ENCODE peak calls at places on chromosome 3, in four cellular contexts. One of them, this sample, is unnamed.

GRCh38 chr3:137542049-137542448 is 222.1 kb upstream of the SOX14 start:
- DNase-seq in HCT116: no peak
- DNase-seq in K562: no peak
- DNase-seq in HepG2: no peak
- DNase-seq in this sample: no peak

GRCh38 chr3:189822726-189823125 is 191.5 kb downstream of the TP63 start:
- DNase-seq in HCT116: no peak
- DNase-seq in K562: no peak
- DNase-seq in HepG2: no peak
- DNase-seq in this sample: no peak

GRCh38 chr3:44915702-44916438 is 41.5 kb downstream of the TGM4 start:
- DNase-seq in HCT116: no peak
- DNase-seq in K562: peak; percentile 28
- DNase-seq in HepG2: peak; percentile 20
- DNase-seq in this sample: no peak

GRCh38 chr3:178439504-178439903 is 96.7 kb upstream of the KCNMB2 start:
- DNase-seq in HCT116: no peak
- DNase-seq in K562: peak; percentile 20
- DNase-seq in HepG2: no peak
- DNase-seq in this sample: no peak

GRCh38 chr3:38039899-38040261 is 872 bp downstream of the DLEC1 start:
- DNase-seq in HCT116: no peak
- DNase-seq in K562: peak; percentile 63
- DNase-seq in HepG2: no peak
- DNase-seq in this sample: no peak

GRCh38 chr3:170909129-170909903 is 879 bp upstream of the EIF5A2 start:
- DNase-seq in HCT116: no peak
- DNase-seq in K562: no peak
- DNase-seq in HepG2: peak; percentile 69
- DNase-seq in this sample: no peak

GRCh38 chr3:179410317-179410716 is 41.0 kb downstream of the GNB4 start:
- DNase-seq in HCT116: no peak
- DNase-seq in K562: peak; percentile 8
- DNase-seq in HepG2: no peak
- DNase-seq in this sample: no peak

GRCh38 chr3:185420762-185421161 is 57.8 kb downstream of the MAP3K13 start:
- DNase-seq in HCT116: no peak
- DNase-seq in K562: no peak
- DNase-seq in HepG2: no peak
- DNase-seq in this sample: no peak

GRCh38 chr3:137759505-137759904 is 4.6 kb upstream of the SOX14 start:
- DNase-seq in HCT116: no peak
- DNase-seq in K562: no peak
- DNase-seq in HepG2: no peak
- DNase-seq in this sample: no peak

GRCh38 chr3:197398301-197398878 is 100.0 kb upstream of the DLG1 start:
- DNase-seq in HCT116: no peak
- DNase-seq in K562: no peak
- DNase-seq in HepG2: no peak
- DNase-seq in this sample: no peak

GRCh38 chr3:32436816-32437189 is 45.1 kb downstream of the CMTM7 start:
- DNase-seq in HCT116: no peak
- DNase-seq in K562: no peak
- DNase-seq in HepG2: no peak
- DNase-seq in this sample: no peak

GRCh38 chr3:15638891-15639262 is 37.3 kb downstream of the BTD start:
- DNase-seq in HCT116: no peak
- DNase-seq in K562: no peak
- DNase-seq in HepG2: no peak
- DNase-seq in this sample: no peak

GRCh38 chr3:30502051-30502741 is 104.2 kb upstream of the TGFBR2 start:
- DNase-seq in HCT116: no peak
- DNase-seq in K562: no peak
- DNase-seq in HepG2: no peak
- DNase-seq in this sample: no peak

GRCh38 chr3:8954938-8955763 is 8.1 kb downstream of the RAD18 start:
- DNase-seq in HCT116: no peak
- DNase-seq in K562: peak; percentile 39
- DNase-seq in HepG2: no peak
- DNase-seq in this sample: no peak

GRCh38 chr3:120640231-120640630 is 41.8 kb downstream of the HGD start:
- DNase-seq in HCT116: no peak
- DNase-seq in K562: no peak
- DNase-seq in HepG2: no peak
- DNase-seq in this sample: no peak

GRCh38 chr3:194067949-194068362 is 68.0 kb upstream of the HES1 start:
- DNase-seq in HCT116: no peak
- DNase-seq in K562: no peak
- DNase-seq in HepG2: no peak
- DNase-seq in this sample: no peak

GRCh38 chr3:108088697-108089096 is 2.1 kb downstream of the CD47 start:
- DNase-seq in HCT116: no peak
- DNase-seq in K562: no peak
- DNase-seq in HepG2: no peak
- DNase-seq in this sample: no peak

GRCh38 chr3:126201168-126201567 is 20.8 kb upstream of the ALDH1L1 start:
- DNase-seq in HCT116: no peak
- DNase-seq in K562: no peak
- DNase-seq in HepG2: no peak
- DNase-seq in this sample: no peak

GRCh38 chr3:86563358-86563970 is 427.5 kb downstream of the VGLL3 start:
- DNase-seq in HCT116: peak; percentile 3
- DNase-seq in K562: peak; percentile 26
- DNase-seq in HepG2: peak; percentile 34
- DNase-seq in this sample: peak; percentile 5

GRCh38 chr3:170542704-170543103 is 43.2 kb downstream of the SLC7A14 start:
- DNase-seq in HCT116: no peak
- DNase-seq in K562: no peak
- DNase-seq in HepG2: no peak
- DNase-seq in this sample: no peak

GRCh38 chr3:12423131-12423530 is 61.1 kb upstream of the TSEN2 start:
- DNase-seq in HCT116: no peak
- DNase-seq in K562: no peak
- DNase-seq in HepG2: no peak
- DNase-seq in this sample: no peak

GRCh38 chr3:115512565-115513410 is 110.5 kb upstream of the GAP43 start:
- DNase-seq in HCT116: no peak
- DNase-seq in K562: peak; percentile 0
- DNase-seq in HepG2: no peak
- DNase-seq in this sample: no peak

GRCh38 chr3:139231555-139232281 is 112.1 kb upstream of the MRPS22 start:
- DNase-seq in HCT116: no peak
- DNase-seq in K562: no peak
- DNase-seq in HepG2: no peak
- DNase-seq in this sample: no peak

GRCh38 chr3:126811530-126811929 is 107.5 kb downstream of the CHCHD6 start:
- DNase-seq in HCT116: no peak
- DNase-seq in K562: no peak
- DNase-seq in HepG2: no peak
- DNase-seq in this sample: no peak

GRCh38 chr3:162328649-162329048 is 832.0 kb downstream of the OTOL1 start:
- DNase-seq in HCT116: no peak
- DNase-seq in K562: no peak
- DNase-seq in HepG2: no peak
- DNase-seq in this sample: no peak

DNA sequence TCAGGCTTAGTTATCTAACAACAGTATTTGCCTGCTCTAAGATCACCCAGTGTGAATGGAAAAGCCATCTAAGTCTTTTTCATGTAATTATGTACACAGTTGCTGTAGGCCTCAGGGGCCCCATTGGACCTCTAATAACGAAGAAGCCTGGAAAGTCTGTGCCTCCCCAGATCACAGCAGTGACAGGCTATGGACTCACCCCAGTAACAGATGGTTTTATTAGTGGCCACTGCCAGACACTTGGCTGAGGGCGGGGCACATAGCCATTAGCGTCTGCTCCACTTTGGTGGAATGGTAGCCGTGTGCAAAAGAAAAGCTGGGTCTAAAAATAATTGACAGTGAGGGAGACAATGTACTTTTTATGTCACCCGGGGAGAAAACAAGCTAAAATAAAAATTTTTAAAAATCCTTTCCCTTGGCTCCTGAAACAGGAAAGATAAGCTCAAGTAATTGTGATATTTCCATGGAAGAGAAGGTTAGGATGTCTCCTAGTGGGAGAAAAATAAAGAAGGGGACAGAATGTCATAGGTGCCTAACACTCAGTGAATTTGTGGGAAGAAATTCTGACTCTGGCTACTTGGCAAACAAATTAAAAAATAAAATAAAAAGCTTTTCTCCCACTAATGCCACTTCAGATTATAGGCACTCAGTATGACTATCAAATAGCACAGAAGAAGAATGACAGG is 44.3 kb upstream of the ZNF385D start:
- DNase-seq in HCT116: no peak
- DNase-seq in K562: no peak
- DNase-seq in HepG2: no peak
- DNase-seq in this sample: no peak
- H3K27ac ChIP-seq in HCT116: no peak overlapping the region
- H3K27ac ChIP-seq in K562: no peak overlapping the region
- H3K27ac ChIP-seq in HepG2: no peak overlapping the region
- H3K27ac ChIP-seq in this sample: no peak overlapping the region

GRCh38 chr3:160447544-160447943 is 2.0 kb downstream of the TRIM59 start:
- DNase-seq in HCT116: no peak
- DNase-seq in K562: peak; percentile 68
- DNase-seq in HepG2: no peak
- DNase-seq in this sample: no peak
- TF ChIP-seq TCF7L2 in HCT116: no peak
- TF ChIP-seq TCF7L2 in K562: no peak
- TF ChIP-seq TCF7L2 in HepG2: no peak
- TF ChIP-seq TCF7L2 in this sample: no peak

GRCh38 chr3:98817546-98817945 is 54.4 kb downstream of the ST3GAL6 start:
- DNase-seq in HCT116: no peak
- DNase-seq in K562: peak; percentile 51
- DNase-seq in HepG2: peak; percentile 31
- DNase-seq in this sample: peak; percentile 33

GRCh38 chr3:98811048-98811447 is 47.9 kb downstream of the ST3GAL6 start:
- DNase-seq in HCT116: no peak
- DNase-seq in K562: no peak
- DNase-seq in HepG2: peak; percentile 68
- DNase-seq in this sample: no peak

GRCh38 chr3:98812851-98813374 is 49.8 kb downstream of the ST3GAL6 start:
- DNase-seq in HCT116: no peak
- DNase-seq in K562: peak; percentile 6
- DNase-seq in HepG2: peak; percentile 82
- DNase-seq in this sample: no peak

GRCh38 chr3:98809561-98809960 is 46.4 kb downstream of the ST3GAL6 start:
- DNase-seq in HCT116: no peak
- DNase-seq in K562: no peak
- DNase-seq in HepG2: no peak
- DNase-seq in this sample: no peak

GRCh38 chr3:98814799-98815450 is 51.8 kb downstream of the ST3GAL6 start:
- DNase-seq in HCT116: no peak
- DNase-seq in K562: no peak
- DNase-seq in HepG2: no peak
- DNase-seq in this sample: no peak
- H3K27ac ChIP-seq in HCT116: no peak overlapping the region
- H3K27ac ChIP-seq in K562: no peak overlapping the region
- H3K27ac ChIP-seq in HepG2: no peak overlapping the region
- H3K27ac ChIP-seq in this sample: no peak overlapping the region

DNA sequence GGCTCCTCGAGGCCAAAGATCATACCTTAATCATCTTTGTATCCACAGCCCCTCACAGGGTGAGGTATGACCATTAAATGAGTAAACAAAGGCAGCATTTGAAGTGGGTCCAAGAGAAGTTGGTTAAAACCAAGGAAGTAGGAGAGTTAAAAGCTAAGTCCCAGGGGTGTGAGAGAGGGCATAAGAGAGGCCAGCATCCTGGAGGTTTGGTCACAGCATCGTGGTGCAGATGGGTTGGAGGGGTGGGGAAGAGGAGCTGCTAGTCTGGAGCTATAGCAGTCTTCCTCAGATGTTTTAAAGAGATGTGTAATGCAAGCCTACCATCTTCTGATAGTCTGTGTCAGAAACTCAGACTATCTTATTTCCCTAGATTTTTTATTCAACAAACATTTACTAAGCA is 155.2 kb downstream of the GHSR start:
- DNase-seq in HCT116: no peak
- DNase-seq in K562: no peak
- DNase-seq in HepG2: no peak
- DNase-seq in this sample: no peak
- TF ChIP-seq TCF7L2 in HCT116: no peak
- TF ChIP-seq TCF7L2 in K562: no peak
- TF ChIP-seq TCF7L2 in HepG2: no peak
- TF ChIP-seq TCF7L2 in this sample: no peak

GRCh38 chr3:123347205-123347604 is 101.7 kb downstream of the ADCY5 start:
- DNase-seq in HCT116: no peak
- DNase-seq in K562: no peak
- DNase-seq in HepG2: no peak
- DNase-seq in this sample: no peak
- H3K27ac ChIP-seq in HCT116: no peak overlapping the region
- H3K27ac ChIP-seq in K562: no peak overlapping the region
- H3K27ac ChIP-seq in HepG2: no peak overlapping the region
- H3K27ac ChIP-seq in this sample: no peak overlapping the region

GRCh38 chr3:71503525-71504249 is 79.8 kb downstream of the FOXP1 start:
- DNase-seq in HCT116: no peak
- DNase-seq in K562: no peak
- DNase-seq in HepG2: no peak
- DNase-seq in this sample: no peak
- TF ChIP-seq TCF7L2 in HCT116: no peak
- TF ChIP-seq TCF7L2 in K562: no peak
- TF ChIP-seq TCF7L2 in HepG2: no peak
- TF ChIP-seq TCF7L2 in this sample: no peak

DNA sequence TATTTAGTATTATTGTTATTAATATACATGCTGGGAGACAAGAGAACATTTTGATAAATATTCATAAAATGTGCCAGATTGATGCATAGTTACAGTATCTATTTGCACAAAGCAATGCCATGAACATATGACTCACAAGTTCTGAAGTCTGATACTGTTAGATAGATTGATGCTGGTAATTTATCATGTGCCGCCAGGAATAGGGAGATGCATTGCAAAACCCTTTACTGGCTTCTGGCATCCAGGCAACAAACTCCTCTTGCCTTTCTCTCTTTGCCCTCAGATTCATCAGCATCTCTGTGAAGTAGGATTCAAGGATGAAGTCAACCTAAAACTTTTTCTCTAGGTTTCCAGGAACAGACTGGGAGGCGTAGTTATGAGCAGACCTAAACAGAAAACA is 41.0 kb upstream of the SLC25A26 start:
- DNase-seq in HCT116: no peak
- DNase-seq in K562: no peak
- DNase-seq in HepG2: no peak
- DNase-seq in this sample: no peak
- H3K27ac ChIP-seq in HCT116: no peak overlapping the region
- H3K27ac ChIP-seq in K562: no peak overlapping the region
- H3K27ac ChIP-seq in HepG2: no peak overlapping the region
- H3K27ac ChIP-seq in this sample: no peak overlapping the region

GRCh38 chr3:172201136-172201989 is 162.0 kb downstream of the FNDC3B start:
- DNase-seq in HCT116: no peak
- DNase-seq in K562: peak; percentile 66
- DNase-seq in HepG2: no peak
- DNase-seq in this sample: no peak
- TF ChIP-seq TCF7L2 in HCT116: no peak
- TF ChIP-seq TCF7L2 in K562: no peak
- TF ChIP-seq TCF7L2 in HepG2: no peak
- TF ChIP-seq TCF7L2 in this sample: no peak

GRCh38 chr3:124275421-124275820 is 283.5 kb upstream of the ROPN1 start:
- DNase-seq in HCT116: no peak
- DNase-seq in K562: no peak
- DNase-seq in HepG2: no peak
- DNase-seq in this sample: no peak
- H3K27ac ChIP-seq in HCT116: no peak overlapping the region
- H3K27ac ChIP-seq in K562: no peak overlapping the region
- H3K27ac ChIP-seq in HepG2: no peak overlapping the region
- H3K27ac ChIP-seq in this sample: no peak overlapping the region